ENCODE peak calls at places on chromosome 16, in ten cellular contexts. U is NCI-H1105 treated with DMSO at 0.1 percent for 48 hours; L is stimulated activated CD8-positive, alpha-beta memory T cell treated with anti-CD3 and anti-CD28 coated beads, Interleukin-2, amount 100 ng/mL, for 1 hour; D is NCI-H1417 treated with DMSO at 0.1 percent for 48 hours; O is central memory CD4-positive, alpha-beta T cell; J is foreskin fibroblast; C is nephron progenitor cell; P is NCI-H187; S is cardiac septum; X is stromal cell of bone marrow. K is an unnamed sample.

GRCh38 chr16:66289986-66290385 is 76.5 kb upstream of the CDH5 start:
- DNase-seq in U (no peak), L (no peak), D (no peak), O (no peak), J (no peak), C (no peak), P (no peak), S (no peak), X (no peak), K (no peak)

GRCh38 chr16:89957214-89957785 is 8.7 kb downstream of the DEF8 start:
- DNase-seq in U (no peak), L (no peak), D (no peak), O (no peak), J (no peak), C (no peak), P (no peak), S (no peak), X (no peak), K (no peak)

GRCh38 chr16:65739518-65739917 is 617.7 kb upstream of the CDH11 start:
- DNase-seq in U (no peak), L (no peak), D (no peak), O (no peak), J (no peak), C (no peak), P (no peak), S (no peak), X (no peak), K (no peak)

GRCh38 chr16:3101841-3102470 is 2.9 kb upstream of the ZSCAN10 start:
- DNase-seq in U (no peak), L (no peak), D (no peak), O (no peak), J (no peak), C (no peak), P (peak), S (peak), X (no peak), K (no peak)

GRCh38 chr16:9154576-9155410 is 63.3 kb downstream of the HAPSTR1 start:
- DNase-seq in U (no peak), L (no peak), D (no peak), O (no peak), J (no peak), C (no peak), P (no peak), S (no peak), X (no peak), K (no peak)

GRCh38 chr16:56667581-56668571 is at the start of gene MT1G:
- DNase-seq in U (no peak), L (no peak), D (no peak), O (no peak), J (no peak), C (peak), P (no peak), S (no peak), X (no peak), K (no peak)

GRCh38 chr16:714079-714478 is 839 bp upstream of the METRN start:
- DNase-seq in U (no peak), L (no peak), D (no peak), O (no peak), J (no peak), C (no peak), P (no peak), S (no peak), X (no peak), K (no peak)

GRCh38 chr16:54266363-54266955 is 20.1 kb downstream of the IRX3 start:
- DNase-seq in U (no peak), L (no peak), D (no peak), O (no peak), J (peak), C (no peak), P (no peak), S (no peak), X (no peak), K (no peak)

GRCh38 chr16:21134053-21134452 is 16.6 kb downstream of the DNAH3 start:
- DNase-seq in U (no peak), L (no peak), D (no peak), O (no peak), J (no peak), C (no peak), P (no peak), S (no peak), X (no peak), K (no peak)

GRCh38 chr16:66850115-66850815 is 6.1 kb downstream of the CA7 start:
- DNase-seq in U (no peak), L (no peak), D (no peak), O (no peak), J (no peak), C (no peak), P (no peak), S (no peak), X (no peak), K (no peak)

GRCh38 chr16:50531901-50532300 is 16.3 kb upstream of the NKD1 start:
- DNase-seq in U (no peak), L (no peak), D (no peak), O (no peak), J (no peak), C (no peak), P (no peak), S (peak), X (no peak), K (no peak)

GRCh38 chr16:71707199-71707598 is 17.3 kb downstream of the PHLPP2 start:
- DNase-seq in U (no peak), L (no peak), D (no peak), O (no peak), J (no peak), C (no peak), P (no peak), S (no peak), X (no peak), K (no peak)

GRCh38 chr16:65547799-65548446 is 426.1 kb upstream of the CDH11 start:
- DNase-seq in U (no peak), L (no peak), D (no peak), O (no peak), J (peak), C (no peak), P (no peak), S (no peak), X (peak), K (peak)

GRCh38 chr16:17246577-17246885 is 224.2 kb downstream of the XYLT1 start:
- DNase-seq in U (no peak), L (no peak), D (no peak), O (no peak), J (no peak), C (no peak), P (no peak), S (peak), X (no peak), K (no peak)

K was measured in AG09319.